ENCODE peak calls at places on chromosomes 4 and X, in six cellular contexts. One of them, this sample, is unnamed.

GRCh38 chrX:154036513-154036912 is 16.8 kb upstream of the IRAK1 start:
- DNase-seq in spleen: no peak
- DNase-seq in WTC11: peak; percentile 28
- DNase-seq in lower lobe of right lung: no peak
- DNase-seq in right lobe of liver: no peak
- DNase-seq in glutamatergic neuron: no peak
- DNase-seq in this sample: no peak

GRCh38 chr4:101244349-101244748 is 103.0 kb downstream of the PPP3CA start:
- DNase-seq in spleen: no peak
- DNase-seq in WTC11: no peak
- DNase-seq in lower lobe of right lung: no peak
- DNase-seq in right lobe of liver: no peak
- DNase-seq in glutamatergic neuron: no peak
- DNase-seq in this sample: no peak

GRCh38 chrX:124226129-124226528 is 106.3 kb upstream of the TEX13D start:
- DNase-seq in spleen: no peak
- DNase-seq in WTC11: no peak
- DNase-seq in lower lobe of right lung: no peak
- DNase-seq in right lobe of liver: no peak
- DNase-seq in glutamatergic neuron: no peak
- DNase-seq in this sample: no peak

GRCh38 chr4:168723020-168723419 is 226.2 kb downstream of the PALLD start:
- DNase-seq in spleen: no peak
- DNase-seq in WTC11: no peak
- DNase-seq in lower lobe of right lung: no peak
- DNase-seq in right lobe of liver: no peak
- DNase-seq in glutamatergic neuron: no peak
- DNase-seq in this sample: peak; percentile 44

GRCh38 chrX:47662144-47662657 is 3.2 kb upstream of the UXT start:
- DNase-seq in spleen: no peak
- DNase-seq in WTC11: no peak
- DNase-seq in lower lobe of right lung: no peak
- DNase-seq in right lobe of liver: no peak
- DNase-seq in glutamatergic neuron: no peak
- DNase-seq in this sample: peak; percentile 52

GRCh38 chrX:24491741-24492140 is 26.7 kb downstream of the PDK3 start:
- DNase-seq in spleen: no peak
- DNase-seq in WTC11: no peak
- DNase-seq in lower lobe of right lung: no peak
- DNase-seq in right lobe of liver: no peak
- DNase-seq in glutamatergic neuron: no peak
- DNase-seq in this sample: no peak

GRCh38 chr4:141196227-141196928 is 24.3 kb upstream of the ZNF330 start:
- DNase-seq in spleen: no peak
- DNase-seq in WTC11: no peak
- DNase-seq in lower lobe of right lung: no peak
- DNase-seq in right lobe of liver: no peak
- DNase-seq in glutamatergic neuron: no peak
- DNase-seq in this sample: no peak

GRCh38 chrX:69556094-69557011 is 52.2 kb downstream of the NALF2 start:
- DNase-seq in spleen: no peak
- DNase-seq in WTC11: peak; percentile 48
- DNase-seq in lower lobe of right lung: no peak
- DNase-seq in right lobe of liver: no peak
- DNase-seq in glutamatergic neuron: no peak
- DNase-seq in this sample: no peak

GRCh38 chrX:144335402-144335801 is 451.5 kb downstream of the UBE2NL start:
- DNase-seq in spleen: no peak
- DNase-seq in WTC11: no peak
- DNase-seq in lower lobe of right lung: no peak
- DNase-seq in right lobe of liver: no peak
- DNase-seq in glutamatergic neuron: no peak
- DNase-seq in this sample: no peak

GRCh38 chr4:48858130-48858529 is 27.2 kb downstream of the OCIAD1 start:
- DNase-seq in spleen: no peak
- DNase-seq in WTC11: no peak
- DNase-seq in lower lobe of right lung: no peak
- DNase-seq in right lobe of liver: no peak
- DNase-seq in glutamatergic neuron: no peak
- DNase-seq in this sample: no peak

GRCh38 chr4:6893449-6894085 is 16.1 kb upstream of the TBC1D14 start:
- DNase-seq in spleen: peak; percentile 70
- DNase-seq in WTC11: no peak
- DNase-seq in lower lobe of right lung: no peak
- DNase-seq in right lobe of liver: peak; percentile 64
- DNase-seq in glutamatergic neuron: no peak
- DNase-seq in this sample: peak; percentile 61

GRCh38 chr4:147777456-147778091 is 45.7 kb downstream of the ARHGAP10 start:
- DNase-seq in spleen: no peak
- DNase-seq in WTC11: no peak
- DNase-seq in lower lobe of right lung: no peak
- DNase-seq in right lobe of liver: no peak
- DNase-seq in glutamatergic neuron: no peak
- DNase-seq in this sample: no peak

GRCh38 chr4:113026556-113026955 is 22.9 kb upstream of the ANK2 start:
- DNase-seq in spleen: no peak
- DNase-seq in WTC11: no peak
- DNase-seq in lower lobe of right lung: no peak
- DNase-seq in right lobe of liver: no peak
- DNase-seq in glutamatergic neuron: no peak
- DNase-seq in this sample: no peak

GRCh38 chr4:164023214-164023613 is 528.7 kb downstream of the TMA16 start:
- DNase-seq in spleen: no peak
- DNase-seq in WTC11: no peak
- DNase-seq in lower lobe of right lung: no peak
- DNase-seq in right lobe of liver: no peak
- DNase-seq in glutamatergic neuron: no peak
- DNase-seq in this sample: no peak

GRCh38 chrX:120453985-120454384 is 15.1 kb downstream of the LAMP2 start:
- DNase-seq in spleen: no peak
- DNase-seq in WTC11: no peak
- DNase-seq in lower lobe of right lung: no peak
- DNase-seq in right lobe of liver: no peak
- DNase-seq in glutamatergic neuron: no peak
- DNase-seq in this sample: no peak

GRCh38 chr4:25358515-25359275 is 18.4 kb upstream of the ANAPC4 start:
- DNase-seq in spleen: no peak
- DNase-seq in WTC11: no peak
- DNase-seq in lower lobe of right lung: peak; percentile 88
- DNase-seq in right lobe of liver: no peak
- DNase-seq in glutamatergic neuron: no peak
- DNase-seq in this sample: no peak

GRCh38 chrX:16990839-16991238 is 44.4 kb downstream of the REPS2 start:
- DNase-seq in spleen: no peak
- DNase-seq in WTC11: no peak
- DNase-seq in lower lobe of right lung: no peak
- DNase-seq in right lobe of liver: no peak
- DNase-seq in glutamatergic neuron: no peak
- DNase-seq in this sample: no peak

GRCh38 chrX:16997313-16997712 is 50.9 kb downstream of the REPS2 start:
- DNase-seq in spleen: no peak
- DNase-seq in WTC11: no peak
- DNase-seq in lower lobe of right lung: no peak
- DNase-seq in right lobe of liver: peak; percentile 38
- DNase-seq in glutamatergic neuron: no peak
- DNase-seq in this sample: no peak

GRCh38 chrX:16992902-16993301 is 46.4 kb downstream of the REPS2 start:
- DNase-seq in spleen: no peak
- DNase-seq in WTC11: no peak
- DNase-seq in lower lobe of right lung: no peak
- DNase-seq in right lobe of liver: no peak
- DNase-seq in glutamatergic neuron: no peak
- DNase-seq in this sample: no peak

GRCh38 chrX:16992411-16992810 is 46.0 kb downstream of the REPS2 start:
- DNase-seq in spleen: no peak
- DNase-seq in WTC11: no peak
- DNase-seq in lower lobe of right lung: no peak
- DNase-seq in right lobe of liver: no peak
- DNase-seq in glutamatergic neuron: no peak
- DNase-seq in this sample: no peak

GRCh38 chrX:16993791-16994318 is 47.4 kb downstream of the REPS2 start:
- DNase-seq in spleen: no peak
- DNase-seq in WTC11: no peak
- DNase-seq in lower lobe of right lung: no peak
- DNase-seq in right lobe of liver: no peak
- DNase-seq in glutamatergic neuron: no peak
- DNase-seq in this sample: no peak
- TF ChIP-seq CTCF in spleen: no peak
- TF ChIP-seq CTCF in WTC11: no peak
- TF ChIP-seq CTCF in lower lobe of right lung: no peak
- TF ChIP-seq CTCF in right lobe of liver: no peak
- TF ChIP-seq CTCF in glutamatergic neuron: no peak
- TF ChIP-seq CTCF in this sample: no peak

DNA sequence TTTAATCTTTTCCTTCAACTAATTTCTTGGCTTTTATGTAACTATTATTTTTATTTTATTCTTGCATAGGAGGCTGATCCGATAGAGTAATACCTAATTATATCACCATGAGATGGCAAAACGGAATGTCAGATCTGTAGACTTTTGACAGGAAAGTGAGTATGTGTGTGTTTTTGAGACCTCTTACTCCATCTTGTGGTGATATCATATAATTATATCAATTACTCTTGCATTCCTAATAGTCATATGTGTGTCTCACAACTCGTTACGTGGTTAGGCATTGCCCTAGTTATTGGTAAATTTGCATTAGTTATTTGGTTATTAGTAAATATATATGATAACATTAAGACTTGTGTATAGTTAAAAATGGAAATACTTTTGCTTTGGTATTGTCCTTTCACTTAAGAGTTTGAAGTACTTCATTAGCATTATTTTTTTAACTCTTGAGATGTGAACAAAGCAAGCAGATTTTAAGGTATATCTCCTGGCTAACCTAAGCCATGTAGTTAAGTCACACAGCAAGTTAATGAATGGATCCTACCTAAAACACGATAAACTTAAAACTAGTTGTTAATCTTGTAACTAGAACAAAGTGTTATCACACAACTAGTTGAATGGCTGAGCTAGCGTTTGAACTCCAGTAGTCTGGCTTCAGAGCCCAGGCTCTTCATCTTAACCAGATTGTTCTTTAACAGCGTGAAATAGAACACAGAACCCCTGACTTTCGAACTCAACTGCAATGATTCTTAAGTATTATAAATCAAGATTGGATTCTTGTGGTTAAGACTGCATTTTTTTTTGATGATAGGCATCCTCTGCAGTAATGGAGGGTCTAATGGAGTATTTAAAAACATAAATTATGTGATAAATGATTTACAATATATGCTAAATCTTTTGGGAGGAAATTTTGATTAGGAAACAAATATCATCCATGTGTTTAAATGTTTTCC is 67.1 kb downstream of the PGRMC2 start:
- DNase-seq in spleen: no peak
- DNase-seq in WTC11: no peak
- DNase-seq in lower lobe of right lung: no peak
- DNase-seq in right lobe of liver: no peak
- DNase-seq in glutamatergic neuron: no peak
- DNase-seq in this sample: no peak
- TF ChIP-seq CTCF in spleen: no peak
- TF ChIP-seq CTCF in WTC11: no peak
- TF ChIP-seq CTCF in lower lobe of right lung: peak; percentile 26
- TF ChIP-seq CTCF in right lobe of liver: peak; percentile 31
- TF ChIP-seq CTCF in glutamatergic neuron: peak; percentile 48
- TF ChIP-seq CTCF in this sample: peak; percentile 41

DNA sequence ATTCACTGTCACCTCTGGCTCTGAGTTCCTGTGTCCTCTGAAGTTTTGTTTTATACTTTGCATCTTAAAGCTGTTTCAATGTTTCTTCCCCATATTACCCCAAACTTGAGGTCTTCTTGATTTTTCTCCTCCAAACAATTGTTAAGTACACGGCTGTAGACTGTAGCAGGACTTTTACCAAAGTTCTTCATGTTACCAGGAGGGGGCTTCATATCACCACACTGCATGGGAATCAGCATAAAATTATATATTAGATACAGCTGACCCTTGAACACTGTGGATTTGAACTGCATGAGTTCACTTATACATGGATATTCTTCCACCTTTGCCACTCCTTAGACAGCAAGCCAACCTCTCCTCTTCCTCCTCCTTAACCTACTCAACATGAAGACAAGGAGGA is 56.6 kb downstream of the SPATA18 start:
- DNase-seq in spleen: no peak
- DNase-seq in WTC11: no peak
- DNase-seq in lower lobe of right lung: no peak
- DNase-seq in right lobe of liver: no peak
- DNase-seq in glutamatergic neuron: no peak
- DNase-seq in this sample: no peak
- TF ChIP-seq CTCF in spleen: no peak
- TF ChIP-seq CTCF in WTC11: no peak
- TF ChIP-seq CTCF in lower lobe of right lung: no peak
- TF ChIP-seq CTCF in right lobe of liver: no peak
- TF ChIP-seq CTCF in glutamatergic neuron: peak; percentile 19
- TF ChIP-seq CTCF in this sample: no peak

GRCh38 chr4:128060130-128060619 is 937 bp upstream of the LARP1B start:
- DNase-seq in spleen: no peak
- DNase-seq in WTC11: no peak
- DNase-seq in lower lobe of right lung: no peak
- DNase-seq in right lobe of liver: no peak
- DNase-seq in glutamatergic neuron: no peak
- DNase-seq in this sample: no peak

GRCh38 chr4:128060620-128061565 is at the start of gene LARP1B:
- DNase-seq in spleen: peak; percentile 99
- DNase-seq in WTC11: peak; percentile 96
- DNase-seq in lower lobe of right lung: peak; percentile 98
- DNase-seq in right lobe of liver: peak; percentile 98
- DNase-seq in glutamatergic neuron: peak; percentile 96
- DNase-seq in this sample: peak; percentile 87

GRCh38 chr4:128056396-128056795 is 4.7 kb upstream of the LARP1B start:
- DNase-seq in spleen: no peak
- DNase-seq in WTC11: no peak
- DNase-seq in lower lobe of right lung: no peak
- DNase-seq in right lobe of liver: no peak
- DNase-seq in glutamatergic neuron: no peak
- DNase-seq in this sample: no peak

DNA sequence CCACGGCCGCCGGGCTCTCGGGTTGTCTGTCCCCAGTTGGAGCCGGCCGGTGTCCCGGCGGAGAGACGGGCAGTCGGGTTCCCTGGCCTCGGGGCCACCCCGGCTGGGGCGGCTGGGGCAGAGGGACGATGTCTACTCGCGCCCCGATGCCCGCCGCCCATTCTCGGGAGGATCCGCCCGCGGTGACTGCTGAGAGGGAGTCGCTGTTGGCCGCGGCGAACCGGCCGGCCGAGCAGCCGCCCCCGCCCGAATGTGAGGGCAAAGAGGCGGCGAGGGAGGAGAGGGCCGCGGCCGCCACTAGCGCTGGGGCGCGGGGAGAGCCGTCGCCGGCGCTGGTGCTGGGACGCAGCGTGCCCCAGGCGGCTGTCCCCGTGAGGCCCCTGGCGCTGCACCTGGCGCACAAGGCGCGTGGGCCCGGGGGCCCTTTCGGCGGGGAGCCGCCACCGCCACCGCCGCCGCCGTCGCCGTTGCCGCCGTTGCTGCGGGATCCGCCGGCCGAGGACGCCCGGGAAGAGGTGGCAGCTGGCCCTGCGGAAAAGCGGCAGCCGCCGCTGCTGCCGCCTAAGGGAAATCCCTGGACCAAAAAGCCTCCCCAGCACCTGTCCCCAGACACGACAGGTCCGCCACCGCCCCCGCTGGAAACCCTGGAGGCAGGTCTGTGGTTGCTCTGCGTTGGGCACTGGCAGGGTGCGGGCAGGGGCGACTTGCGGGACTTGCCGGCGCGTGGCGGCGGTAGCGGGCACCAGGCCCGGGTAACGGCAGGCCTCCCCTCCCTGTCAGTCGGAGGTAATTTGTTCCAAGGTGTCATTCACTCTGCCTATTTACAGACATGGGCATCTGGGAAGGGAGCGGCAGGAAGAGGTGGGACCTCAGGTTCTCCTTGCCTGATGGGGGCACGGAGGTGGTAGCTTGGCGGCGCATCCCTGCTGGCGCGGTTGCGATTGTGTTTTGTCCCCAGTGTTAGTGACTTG is 739 bp downstream of the LARP1B start:
- DNase-seq in spleen: peak; percentile 95
- DNase-seq in WTC11: peak; percentile 67
- DNase-seq in lower lobe of right lung: peak; percentile 72
- DNase-seq in right lobe of liver: peak; percentile 78
- DNase-seq in glutamatergic neuron: peak; percentile 71
- DNase-seq in this sample: peak; percentile 49
- TF ChIP-seq CTCF in spleen: no peak
- TF ChIP-seq CTCF in WTC11: no peak
- TF ChIP-seq CTCF in lower lobe of right lung: no peak
- TF ChIP-seq CTCF in right lobe of liver: no peak
- TF ChIP-seq CTCF in glutamatergic neuron: no peak
- TF ChIP-seq CTCF in this sample: no peak